ENCODE peak calls at places on chromosomes 1 and 21, in four cellular contexts. One of them, this sample, is unnamed.

GRCh38 chr1:225418059-225418458 is 9.8 kb downstream of the LBR start:
- DNase-seq in stimulated activated CD4-positive, alpha-beta T cell treated with anti-CD3 and anti-CD28 coated beads, TNF-alpha, amount 100 ng/mL, for 1 hour: no peak
- DNase-seq in DMS 273 treated with DMSO at 0.1 percent for 48 hours: no peak
- DNase-seq in non-pigmented ciliary epithelial cell: no peak
- DNase-seq in this sample: no peak

GRCh38 chr1:15965228-15965767 is 10.6 kb downstream of the ZBTB17 start:
- DNase-seq in stimulated activated CD4-positive, alpha-beta T cell treated with anti-CD3 and anti-CD28 coated beads, TNF-alpha, amount 100 ng/mL, for 1 hour: no peak
- DNase-seq in DMS 273 treated with DMSO at 0.1 percent for 48 hours: no peak
- DNase-seq in non-pigmented ciliary epithelial cell: no peak
- DNase-seq in this sample: no peak

GRCh38 chr1:234933031-234933430 is 195.6 kb downstream of the TOMM20 start:
- DNase-seq in stimulated activated CD4-positive, alpha-beta T cell treated with anti-CD3 and anti-CD28 coated beads, TNF-alpha, amount 100 ng/mL, for 1 hour: no peak
- DNase-seq in DMS 273 treated with DMSO at 0.1 percent for 48 hours: no peak
- DNase-seq in non-pigmented ciliary epithelial cell: no peak
- DNase-seq in this sample: no peak

GRCh38 chr1:220983877-220984635 is 104.8 kb downstream of the HLX start:
- DNase-seq in stimulated activated CD4-positive, alpha-beta T cell treated with anti-CD3 and anti-CD28 coated beads, TNF-alpha, amount 100 ng/mL, for 1 hour: no peak
- DNase-seq in DMS 273 treated with DMSO at 0.1 percent for 48 hours: no peak
- DNase-seq in non-pigmented ciliary epithelial cell: no peak
- DNase-seq in this sample: no peak

GRCh38 chr1:192824511-192824910 is 15.7 kb downstream of the RGS2 start:
- DNase-seq in stimulated activated CD4-positive, alpha-beta T cell treated with anti-CD3 and anti-CD28 coated beads, TNF-alpha, amount 100 ng/mL, for 1 hour: no peak
- DNase-seq in DMS 273 treated with DMSO at 0.1 percent for 48 hours: no peak
- DNase-seq in non-pigmented ciliary epithelial cell: no peak
- DNase-seq in this sample: no peak

GRCh38 chr21:37914211-37914900 is 1.9 kb downstream of the KCNJ6 start:
- DNase-seq in stimulated activated CD4-positive, alpha-beta T cell treated with anti-CD3 and anti-CD28 coated beads, TNF-alpha, amount 100 ng/mL, for 1 hour: peak
- DNase-seq in DMS 273 treated with DMSO at 0.1 percent for 48 hours: no peak
- DNase-seq in non-pigmented ciliary epithelial cell: no peak
- DNase-seq in this sample: no peak

GRCh38 chr1:116738673-116739370 is 15.4 kb upstream of the CD2 start:
- DNase-seq in stimulated activated CD4-positive, alpha-beta T cell treated with anti-CD3 and anti-CD28 coated beads, TNF-alpha, amount 100 ng/mL, for 1 hour: no peak
- DNase-seq in DMS 273 treated with DMSO at 0.1 percent for 48 hours: no peak
- DNase-seq in non-pigmented ciliary epithelial cell: no peak
- DNase-seq in this sample: no peak

GRCh38 chr1:6419397-6419802 is 319 bp downstream of the HES2 start:
- DNase-seq in stimulated activated CD4-positive, alpha-beta T cell treated with anti-CD3 and anti-CD28 coated beads, TNF-alpha, amount 100 ng/mL, for 1 hour: no peak
- DNase-seq in DMS 273 treated with DMSO at 0.1 percent for 48 hours: no peak
- DNase-seq in non-pigmented ciliary epithelial cell: no peak
- DNase-seq in this sample: no peak

GRCh38 chr1:237903961-237904360 is 13.2 kb upstream of the ZP4 start:
- DNase-seq in stimulated activated CD4-positive, alpha-beta T cell treated with anti-CD3 and anti-CD28 coated beads, TNF-alpha, amount 100 ng/mL, for 1 hour: no peak
- DNase-seq in DMS 273 treated with DMSO at 0.1 percent for 48 hours: no peak
- DNase-seq in non-pigmented ciliary epithelial cell: no peak
- DNase-seq in this sample: no peak

GRCh38 chr1:109257682-109258421 is 8.5 kb downstream of the CELSR2 start:
- DNase-seq in stimulated activated CD4-positive, alpha-beta T cell treated with anti-CD3 and anti-CD28 coated beads, TNF-alpha, amount 100 ng/mL, for 1 hour: no peak
- DNase-seq in DMS 273 treated with DMSO at 0.1 percent for 48 hours: no peak
- DNase-seq in non-pigmented ciliary epithelial cell: no peak
- DNase-seq in this sample: no peak

GRCh38 chr21:45434645-45435217 is 29.8 kb downstream of the COL18A1 start:
- DNase-seq in stimulated activated CD4-positive, alpha-beta T cell treated with anti-CD3 and anti-CD28 coated beads, TNF-alpha, amount 100 ng/mL, for 1 hour: no peak
- DNase-seq in DMS 273 treated with DMSO at 0.1 percent for 48 hours: no peak
- DNase-seq in non-pigmented ciliary epithelial cell: no peak
- DNase-seq in this sample: no peak

GRCh38 chr1:227756172-227756959 is 21.1 kb downstream of the SNAP47 start:
- DNase-seq in stimulated activated CD4-positive, alpha-beta T cell treated with anti-CD3 and anti-CD28 coated beads, TNF-alpha, amount 100 ng/mL, for 1 hour: no peak
- DNase-seq in DMS 273 treated with DMSO at 0.1 percent for 48 hours: no peak
- DNase-seq in non-pigmented ciliary epithelial cell: no peak
- DNase-seq in this sample: no peak

GRCh38 chr1:239914827-239915231 is 176.9 kb upstream of the FMN2 start:
- DNase-seq in stimulated activated CD4-positive, alpha-beta T cell treated with anti-CD3 and anti-CD28 coated beads, TNF-alpha, amount 100 ng/mL, for 1 hour: no peak
- DNase-seq in DMS 273 treated with DMSO at 0.1 percent for 48 hours: no peak
- DNase-seq in non-pigmented ciliary epithelial cell: peak
- DNase-seq in this sample: no peak

GRCh38 chr21:45016491-45017375 is 57.6 kb upstream of the ADARB1 start:
- DNase-seq in stimulated activated CD4-positive, alpha-beta T cell treated with anti-CD3 and anti-CD28 coated beads, TNF-alpha, amount 100 ng/mL, for 1 hour: no peak
- DNase-seq in DMS 273 treated with DMSO at 0.1 percent for 48 hours: peak
- DNase-seq in non-pigmented ciliary epithelial cell: no peak
- DNase-seq in this sample: no peak

GRCh38 chr1:166089804-166090203 is 77.0 kb downstream of the FAM78B start:
- DNase-seq in stimulated activated CD4-positive, alpha-beta T cell treated with anti-CD3 and anti-CD28 coated beads, TNF-alpha, amount 100 ng/mL, for 1 hour: no peak
- DNase-seq in DMS 273 treated with DMSO at 0.1 percent for 48 hours: no peak
- DNase-seq in non-pigmented ciliary epithelial cell: no peak
- DNase-seq in this sample: no peak

GRCh38 chr1:172497230-172497629 is 35.7 kb upstream of the SUCO start:
- DNase-seq in stimulated activated CD4-positive, alpha-beta T cell treated with anti-CD3 and anti-CD28 coated beads, TNF-alpha, amount 100 ng/mL, for 1 hour: no peak
- DNase-seq in DMS 273 treated with DMSO at 0.1 percent for 48 hours: no peak
- DNase-seq in non-pigmented ciliary epithelial cell: peak
- DNase-seq in this sample: no peak

GRCh38 chr1:11543796-11544195 is 64.8 kb downstream of the DISP3 start:
- DNase-seq in stimulated activated CD4-positive, alpha-beta T cell treated with anti-CD3 and anti-CD28 coated beads, TNF-alpha, amount 100 ng/mL, for 1 hour: no peak
- DNase-seq in DMS 273 treated with DMSO at 0.1 percent for 48 hours: no peak
- DNase-seq in non-pigmented ciliary epithelial cell: no peak
- DNase-seq in this sample: no peak

GRCh38 chr1:41576620-41577019 is 92.1 kb upstream of the EDN2 start:
- DNase-seq in stimulated activated CD4-positive, alpha-beta T cell treated with anti-CD3 and anti-CD28 coated beads, TNF-alpha, amount 100 ng/mL, for 1 hour: no peak
- DNase-seq in DMS 273 treated with DMSO at 0.1 percent for 48 hours: no peak
- DNase-seq in non-pigmented ciliary epithelial cell: no peak
- DNase-seq in this sample: no peak

GRCh38 chr1:58249729-58250586 is 296.6 kb downstream of the OMA1 start:
- DNase-seq in stimulated activated CD4-positive, alpha-beta T cell treated with anti-CD3 and anti-CD28 coated beads, TNF-alpha, amount 100 ng/mL, for 1 hour: no peak
- DNase-seq in DMS 273 treated with DMSO at 0.1 percent for 48 hours: peak
- DNase-seq in non-pigmented ciliary epithelial cell: peak
- DNase-seq in this sample: peak

GRCh38 chr1:221439734-221440436 is 302.0 kb downstream of the DUSP10 start:
- DNase-seq in stimulated activated CD4-positive, alpha-beta T cell treated with anti-CD3 and anti-CD28 coated beads, TNF-alpha, amount 100 ng/mL, for 1 hour: no peak
- DNase-seq in DMS 273 treated with DMSO at 0.1 percent for 48 hours: no peak
- DNase-seq in non-pigmented ciliary epithelial cell: peak
- DNase-seq in this sample: no peak

GRCh38 chr1:240508950-240509349 is 103.0 kb downstream of the GREM2 start:
- DNase-seq in stimulated activated CD4-positive, alpha-beta T cell treated with anti-CD3 and anti-CD28 coated beads, TNF-alpha, amount 100 ng/mL, for 1 hour: no peak
- DNase-seq in DMS 273 treated with DMSO at 0.1 percent for 48 hours: no peak
- DNase-seq in non-pigmented ciliary epithelial cell: no peak
- DNase-seq in this sample: no peak

GRCh38 chr21:42617476-42617875 is 35.9 kb upstream of the PDE9A start:
- DNase-seq in stimulated activated CD4-positive, alpha-beta T cell treated with anti-CD3 and anti-CD28 coated beads, TNF-alpha, amount 100 ng/mL, for 1 hour: no peak
- DNase-seq in DMS 273 treated with DMSO at 0.1 percent for 48 hours: no peak
- DNase-seq in non-pigmented ciliary epithelial cell: no peak
- DNase-seq in this sample: no peak

GRCh38 chr1:21550866-21551475 is 41.7 kb downstream of the ALPL start:
- DNase-seq in stimulated activated CD4-positive, alpha-beta T cell treated with anti-CD3 and anti-CD28 coated beads, TNF-alpha, amount 100 ng/mL, for 1 hour: no peak
- DNase-seq in DMS 273 treated with DMSO at 0.1 percent for 48 hours: no peak
- DNase-seq in non-pigmented ciliary epithelial cell: no peak
- DNase-seq in this sample: no peak

GRCh38 chr1:114956570-114956969 is 73.1 kb upstream of the TSHB start:
- DNase-seq in stimulated activated CD4-positive, alpha-beta T cell treated with anti-CD3 and anti-CD28 coated beads, TNF-alpha, amount 100 ng/mL, for 1 hour: no peak
- DNase-seq in DMS 273 treated with DMSO at 0.1 percent for 48 hours: no peak
- DNase-seq in non-pigmented ciliary epithelial cell: peak
- DNase-seq in this sample: no peak